ENCODE peak calls at places on chromosomes 16 and 17, in nine cellular contexts. N is CD8-positive, alpha-beta memory T cell; K is effector memory CD4-positive, alpha-beta T cell; X is cardiac muscle cell; M is IMR-90; T is psoas muscle; Z is A549; B is HCT116; F is stomach. Y is an unnamed sample.

GRCh38 chr16:63617047-63617989 is 1504.5 kb downstream of the CDH11 start:
- DNase-seq in N (no peak), K (no peak), X (peak; percentile 14), M (no peak), T (peak; percentile 39), Z (peak; percentile 41), B (no peak), F (no peak), Y (no peak)

GRCh38 chr17:17855334-17855725 is 18.5 kb upstream of the SREBF1 start:
- DNase-seq in N (no peak), K (no peak), X (no peak), M (no peak), T (no peak), Z (no peak), B (no peak), F (no peak), Y (no peak)

GRCh38 chr16:47519037-47519436 is 57.9 kb downstream of the PHKB start:
- DNase-seq in N (no peak), K (no peak), X (no peak), M (peak; percentile 31), T (no peak), Z (no peak), B (no peak), F (no peak), Y (no peak)

GRCh38 chr17:29032798-29033197 is 10.1 kb upstream of the PIPOX start:
- DNase-seq in N (no peak), K (no peak), X (peak; percentile 57), M (no peak), T (no peak), Z (no peak), B (no peak), F (no peak), Y (no peak)

GRCh38 chr16:73214825-73215481 is 167.0 kb upstream of the ZFHX3 start:
- DNase-seq in N (no peak), K (no peak), X (peak; percentile 52), M (peak; percentile 93), T (no peak), Z (no peak), B (no peak), F (no peak), Y (no peak)

GRCh38 chr16:82700541-82701240 is 73.9 kb downstream of the CDH13 start:
- DNase-seq in N (no peak), K (no peak), X (peak; percentile 86), M (peak; percentile 78), T (no peak), Z (no peak), B (no peak), F (no peak), Y (no peak)

GRCh38 chr17:49708515-49709161 is 874 bp upstream of the SLC35B1 start:
- DNase-seq in N (no peak), K (no peak), X (no peak), M (no peak), T (no peak), Z (no peak), B (no peak), F (no peak), Y (no peak)

GRCh38 chr17:47287068-47287467 is 33.4 kb downstream of the ITGB3 start:
- DNase-seq in N (no peak), K (no peak), X (no peak), M (no peak), T (no peak), Z (no peak), B (no peak), F (no peak), Y (no peak)

GRCh38 chr16:87550510-87550961 is 51.8 kb upstream of the JPH3 start:
- DNase-seq in N (peak; percentile 41), K (peak; percentile 41), X (no peak), M (no peak), T (peak; percentile 70), Z (peak; percentile 25), B (no peak), F (peak; percentile 63), Y (no peak)

GRCh38 chr17:77117415-77117814 is 23.4 kb upstream of the SEC14L1 start:
- DNase-seq in N (no peak), K (no peak), X (peak; percentile 60), M (no peak), T (no peak), Z (no peak), B (no peak), F (no peak), Y (no peak)

GRCh38 chr16:12538667-12539081 is 265.0 kb downstream of the CPPED1 start:
- DNase-seq in N (no peak), K (no peak), X (no peak), M (no peak), T (no peak), Z (no peak), B (no peak), F (no peak), Y (no peak)

GRCh38 chr16:23245268-23245667 is 56.8 kb upstream of the SCNN1B start:
- DNase-seq in N (no peak), K (no peak), X (no peak), M (no peak), T (no peak), Z (no peak), B (no peak), F (no peak), Y (no peak)

DNA sequence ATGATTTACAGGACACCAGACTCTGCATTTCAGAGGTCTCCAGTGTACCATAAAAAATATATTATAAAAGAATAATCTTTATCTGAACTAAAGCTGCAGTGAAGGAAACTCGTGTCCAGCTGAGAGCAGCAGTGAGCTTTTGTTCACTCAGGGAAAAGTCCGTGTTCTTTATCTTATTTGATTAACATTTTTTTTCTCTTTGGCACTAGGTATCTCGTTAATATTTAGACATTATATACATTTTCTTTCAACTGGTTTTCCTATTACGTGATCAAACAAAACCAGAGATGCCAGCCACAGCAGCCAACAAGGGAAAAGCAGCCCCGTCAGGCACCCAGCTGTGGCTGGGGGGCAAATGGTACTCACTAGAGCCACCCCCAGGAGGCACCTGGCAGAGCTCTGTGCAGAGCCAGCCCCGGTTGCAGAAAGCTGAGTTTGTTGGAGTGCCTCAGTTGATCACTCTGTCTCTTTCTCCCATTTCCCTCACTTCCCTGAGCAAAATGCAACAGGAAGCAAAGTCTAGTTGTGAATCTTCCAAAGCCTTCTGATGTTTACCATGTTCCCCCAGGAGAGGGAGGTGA is 1.1 kb upstream of the HS3ST4 start:
- DNase-seq in N (no peak), K (no peak), X (no peak), M (no peak), T (no peak), Z (no peak), B (no peak), F (peak; percentile 41), Y (no peak)
- H3K4me3 ChIP-seq in N (no peak overlapping the region), K (no peak overlapping the region), X (no peak overlapping the region), M (no peak overlapping the region), T (no peak overlapping the region), Z (no peak overlapping the region), B (no peak overlapping the region), F (peak overlapping the region; percentile 65), Y (peak overlapping the region; percentile 79)

GRCh38 chr16:10923146-10923649 is 19.1 kb downstream of the DEXI start:
- DNase-seq in N (no peak), K (no peak), X (no peak), M (no peak), T (no peak), Z (no peak), B (no peak), F (no peak), Y (no peak)
- H3K4me1 ChIP-seq in N (peaks cover 4% of the 10 kb centered on the region), K (peaks cover 3% of the 10 kb centered on the region), X (no peaks in the 10 kb centered on the region), M (peaks cover 5% of the 10 kb centered on the region), T (peaks cover 45% of the 10 kb centered on the region), Z (no peaks in the 10 kb centered on the region), B (peaks cover 4% of the 10 kb centered on the region), F (peaks cover 41% of the 10 kb centered on the region), Y (peaks cover 5% of the 10 kb centered on the region)

DNA sequence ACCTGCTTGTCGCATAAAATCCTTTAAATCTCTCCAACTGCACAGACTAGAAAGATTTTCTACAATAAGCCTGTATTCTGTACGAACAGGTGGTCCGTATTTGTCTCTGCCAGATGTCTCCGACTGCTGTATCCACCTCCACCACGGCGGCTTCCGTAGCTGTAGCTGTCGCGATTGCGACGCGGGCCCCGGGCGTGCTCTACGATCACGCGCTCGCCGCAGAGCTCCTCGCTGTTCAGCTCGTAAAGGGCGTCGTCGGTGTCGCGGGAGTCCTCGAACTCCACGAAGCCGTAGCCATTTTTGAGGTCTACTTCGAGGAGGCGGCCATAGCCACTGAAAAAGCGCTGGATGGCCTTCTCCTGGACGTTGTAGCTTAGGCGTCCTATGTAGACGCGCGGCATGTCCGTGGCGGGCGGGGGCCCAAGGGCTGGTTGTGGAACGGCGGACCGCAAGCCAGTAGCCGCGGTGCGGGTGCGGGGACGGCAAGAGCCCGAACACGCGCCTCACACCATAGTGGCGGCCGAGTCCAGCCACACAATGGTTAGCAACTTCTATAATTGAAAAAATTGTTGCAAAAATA is 36.1 kb downstream of the ZNF624 start:
- DNase-seq in N (no peak), K (no peak), X (no peak), M (no peak), T (no peak), Z (no peak), B (no peak), F (no peak), Y (no peak)
- H3K9me3 ChIP-seq in N (peaks cover 17% of the 10 kb centered on the region), K (peaks cover 19% of the 10 kb centered on the region), X (peaks cover 7% of the 10 kb centered on the region), M (peaks cover 35% of the 10 kb centered on the region), T (peaks cover 70% of the 10 kb centered on the region), Z (peaks cover 97% of the 10 kb centered on the region), B (peaks cover 31% of the 10 kb centered on the region), F (peaks cover 17% of the 10 kb centered on the region), Y (no peaks in the 10 kb centered on the region)

GRCh38 chr17:59367657-59368045 is 36.2 kb downstream of the YPEL2 start:
- DNase-seq in N (no peak), K (no peak), X (no peak), M (no peak), T (no peak), Z (no peak), B (peak; percentile 32), F (no peak), Y (no peak)

GRCh38 chr17:59366773-59367656 is 35.6 kb downstream of the YPEL2 start:
- DNase-seq in N (no peak), K (no peak), X (no peak), M (peak; percentile 69), T (no peak), Z (no peak), B (no peak), F (peak; percentile 89), Y (no peak)

GRCh38 chr17:59368218-59368857 is 36.9 kb downstream of the YPEL2 start:
- DNase-seq in N (no peak), K (no peak), X (no peak), M (no peak), T (no peak), Z (no peak), B (no peak), F (no peak), Y (no peak)

GRCh38 chr17:59365383-59365981 is 34.0 kb downstream of the YPEL2 start:
- DNase-seq in N (peak; percentile 21), K (no peak), X (no peak), M (no peak), T (no peak), Z (no peak), B (no peak), F (no peak), Y (no peak)

DNA sequence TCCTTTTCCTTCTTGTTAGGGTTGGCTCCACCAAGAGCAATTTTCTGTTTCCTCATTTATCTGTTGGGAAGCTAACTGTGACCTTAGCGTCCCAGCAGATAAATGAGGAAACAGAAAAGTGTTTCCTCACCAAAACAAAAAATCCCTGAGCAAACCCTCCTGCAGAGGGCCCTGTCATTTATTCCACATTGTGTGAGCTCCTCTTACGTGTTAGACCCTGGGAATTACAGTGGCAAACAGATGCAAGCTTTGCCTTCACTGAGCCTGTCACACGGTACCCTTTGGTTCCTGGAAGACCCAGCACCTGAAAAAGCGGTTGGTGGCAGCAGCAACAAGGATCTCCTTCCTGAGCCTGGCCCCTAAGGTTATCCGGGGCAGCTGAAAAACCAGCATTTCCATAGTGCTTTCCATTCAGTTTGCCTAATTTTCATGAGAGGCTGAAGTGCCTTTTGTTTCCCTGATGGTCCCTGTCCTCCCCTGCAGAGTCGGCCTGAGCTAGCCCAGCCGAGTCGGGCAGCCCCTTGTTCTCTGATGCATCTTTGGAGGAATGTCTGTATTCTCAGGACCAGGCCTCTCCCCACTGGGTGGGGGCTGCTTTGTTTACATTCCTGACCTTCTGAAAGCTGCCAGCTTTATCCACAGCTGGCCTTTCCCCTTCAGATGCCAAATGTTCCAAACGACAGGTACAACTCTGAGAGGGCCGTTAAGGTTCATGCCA is 34.7 kb downstream of the YPEL2 start:
- DNase-seq in N (no peak), K (no peak), X (no peak), M (no peak), T (no peak), Z (no peak), B (no peak), F (peak; percentile 48), Y (peak; percentile 57)
- H3K4me3 ChIP-seq in N (no peak overlapping the region), K (peak overlapping the region; percentile 29), X (peak overlapping the region; percentile 3), M (no peak overlapping the region), T (peak overlapping the region; percentile 28), Z (no peak overlapping the region), B (no peak overlapping the region), F (no peak overlapping the region), Y (no peak overlapping the region)

Y was measured in iPS DF 6.9.